ENCODE peak calls at places on chromosomes 3 and 15, in ten cellular contexts. P, I, K, F, B, C, X, Q, A and W are unnamed samples.

GRCh38 chr15:89666147-89666857 is 11.0 kb upstream of the KIF7 start:
- DNase-seq in P (no peak), I (no peak), K (no peak), F (no peak), B (no peak), C (no peak), X (no peak), Q (no peak), A (no peak), W (no peak)

GRCh38 chr3:4472312-4472711 is 5.2 kb upstream of the SUMF1 start:
- DNase-seq in P (no peak), I (no peak), K (no peak), F (no peak), B (no peak), C (no peak), X (no peak), Q (no peak), A (no peak), W (no peak)

GRCh38 chr3:24628523-24629258 is 134.0 kb upstream of the THRB start:
- DNase-seq in P (no peak), I (no peak), K (no peak), F (no peak), B (peak), C (no peak), X (no peak), Q (no peak), A (no peak), W (no peak)

GRCh38 chr3:168671091-168671490 is 575.4 kb upstream of the GOLIM4 start:
- DNase-seq in P (no peak), I (no peak), K (no peak), F (no peak), B (no peak), C (no peak), X (no peak), Q (peak), A (no peak), W (no peak)

GRCh38 chr3:65114041-65114440 is 426.2 kb upstream of the ADAMTS9 start:
- DNase-seq in P (no peak), I (no peak), K (no peak), F (no peak), B (no peak), C (no peak), X (no peak), Q (no peak), A (no peak), W (no peak)

GRCh38 chr3:140580746-140581145 is 97.1 kb upstream of the TRIM42 start:
- DNase-seq in P (no peak), I (no peak), K (no peak), F (no peak), B (no peak), C (no peak), X (no peak), Q (no peak), A (no peak), W (no peak)

GRCh38 chr15:43975326-43975725 is 148.5 kb downstream of the WDR76 start:
- DNase-seq in P (no peak), I (no peak), K (no peak), F (no peak), B (no peak), C (no peak), X (no peak), Q (no peak), A (no peak), W (no peak)

GRCh38 chr3:24551626-24552025 is 57.0 kb upstream of the THRB start:
- DNase-seq in P (no peak), I (no peak), K (no peak), F (no peak), B (no peak), C (no peak), X (no peak), Q (no peak), A (no peak), W (no peak)

GRCh38 chr3:45011756-45012441 is 14.2 kb upstream of the CLEC3B start:
- DNase-seq in P (no peak), I (no peak), K (no peak), F (no peak), B (peak), C (no peak), X (no peak), Q (no peak), A (peak), W (no peak)